ENCODE peak calls at places on chromosomes 6 and 20, in eight cellular contexts. X is CD4-positive, alpha-beta T cell; K is colonic mucosa; P is caudate nucleus; N is EL; O is activated effector memory CD4-positive, alpha-beta T cell treated with Interleukin-2 at 50 U/mL for 16 hours; Z is GDM1; E is choroid plexus epithelial cell. T is an unnamed sample.

GRCh38 chr6:45376310-45377040 is 1.3 kb downstream of the SUPT3H start:
- DNase-seq in X (no peak), K (no peak), P (no peak), N (peak), O (no peak), Z (no peak), E (peak), T (no peak)

GRCh38 chr20:15895126-15895525 is 678.1 kb downstream of the KIF16B start:
- DNase-seq in X (no peak), K (no peak), P (no peak), N (no peak), O (no peak), Z (no peak), E (no peak), T (no peak)

GRCh38 chr6:63487123-63487813 is 85.0 kb upstream of the LOC128125822 start:
- DNase-seq in X (no peak), K (peak), P (no peak), N (no peak), O (no peak), Z (no peak), E (no peak), T (no peak)

GRCh38 chr6:150549577-150550184 is 50.0 kb upstream of the PLEKHG1 start:
- DNase-seq in X (no peak), K (no peak), P (no peak), N (no peak), O (no peak), Z (no peak), E (no peak), T (no peak)

GRCh38 chr6:159104163-159104885 is 59.5 kb upstream of the TAGAP start:
- DNase-seq in X (peak), K (peak), P (peak), N (peak), O (peak), Z (peak), E (peak), T (peak)

GRCh38 chr20:58310291-58310782 is 822 bp downstream of the RAB22A start:
- DNase-seq in X (no peak), K (peak), P (no peak), N (peak), O (no peak), Z (no peak), E (peak), T (no peak)

GRCh38 chr20:47612670-47613069 is 111.0 kb downstream of the NCOA3 start:
- DNase-seq in X (no peak), K (no peak), P (no peak), N (no peak), O (no peak), Z (no peak), E (no peak), T (no peak)

GRCh38 chr20:10731190-10731955 is 57.6 kb upstream of the JAG1 start:
- DNase-seq in X (no peak), K (no peak), P (no peak), N (peak), O (no peak), Z (no peak), E (no peak), T (peak)

GRCh38 chr6:34130870-34131269 is 15.0 kb downstream of the GRM4 start:
- DNase-seq in X (no peak), K (no peak), P (no peak), N (no peak), O (no peak), Z (no peak), E (no peak), T (no peak)

GRCh38 chr6:99232003-99232402 is 117.5 kb downstream of the FAXC start:
- DNase-seq in X (no peak), K (no peak), P (no peak), N (no peak), O (no peak), Z (no peak), E (no peak), T (no peak)

GRCh38 chr6:24831771-24832718 is 33.3 kb upstream of the ARMH2 start:
- DNase-seq in X (no peak), K (no peak), P (no peak), N (peak), O (no peak), Z (no peak), E (peak), T (no peak)

GRCh38 chr20:35447082-35447789 is 8.2 kb upstream of the CEP250 start:
- DNase-seq in X (peak), K (peak), P (peak), N (peak), O (peak), Z (peak), E (peak), T (peak)

GRCh38 chr6:90584636-90585255 is 2.1 kb downstream of the MAP3K7 start:
- DNase-seq in X (no peak), K (no peak), P (no peak), N (peak), O (no peak), Z (no peak), E (peak), T (no peak)

GRCh38 chr6:130674604-130675003 is 152.6 kb upstream of the SMLR1 start:
- DNase-seq in X (no peak), K (no peak), P (no peak), N (no peak), O (no peak), Z (no peak), E (peak), T (no peak)

GRCh38 chr6:24924956-24925355 is 10.8 kb downstream of the RIPOR2 start:
- DNase-seq in X (no peak), K (no peak), P (no peak), N (no peak), O (no peak), Z (no peak), E (no peak), T (no peak)

GRCh38 chr20:57330998-57331397 is 1.4 kb downstream of the SPO11 start:
- DNase-seq in X (no peak), K (no peak), P (no peak), N (no peak), O (no peak), Z (no peak), E (no peak), T (no peak)

GRCh38 chr6:30719356-30719755 is 796 bp upstream of the TUBB start:
- DNase-seq in X (no peak), K (no peak), P (no peak), N (no peak), O (no peak), Z (no peak), E (no peak), T (no peak)

GRCh38 chr6:99613398-99613704 is 6.7 kb downstream of the PRDM13 start:
- DNase-seq in X (no peak), K (peak), P (no peak), N (peak), O (no peak), Z (no peak), E (peak), T (peak)

GRCh38 chr20:25750765-25751696 is 54.4 kb upstream of the ZNF337 start:
- DNase-seq in X (peak), K (peak), P (peak), N (peak), O (peak), Z (no peak), E (peak), T (peak)

GRCh38 chr6:82216549-82216948 is 31.0 kb downstream of the IBTK start:
- DNase-seq in X (no peak), K (no peak), P (no peak), N (no peak), O (no peak), Z (no peak), E (no peak), T (no peak)

GRCh38 chr6:120826253-120826652 is 508.0 kb downstream of the TBC1D32 start:
- DNase-seq in X (no peak), K (peak), P (no peak), N (no peak), O (no peak), Z (no peak), E (peak), T (peak)

GRCh38 chr6:75262716-75263463 is 19.3 kb upstream of the COX7A2 start:
- DNase-seq in X (no peak), K (no peak), P (no peak), N (no peak), O (no peak), Z (no peak), E (no peak), T (no peak)

GRCh38 chr20:46438156-46438750 is 31.8 kb upstream of the ELMO2 start:
- DNase-seq in X (no peak), K (no peak), P (no peak), N (peak), O (no peak), Z (peak), E (peak), T (no peak)

GRCh38 chr6:108448481-108448880 is 112.2 kb upstream of the FOXO3 start:
- DNase-seq in X (no peak), K (no peak), P (no peak), N (no peak), O (no peak), Z (no peak), E (no peak), T (no peak)

GRCh38 chr6:44454198-44454597 is 66.7 kb downstream of the CDC5L start:
- DNase-seq in X (no peak), K (no peak), P (no peak), N (no peak), O (no peak), Z (no peak), E (no peak), T (no peak)

GRCh38 chr6:13624871-13625288 is 9.7 kb downstream of the NOL7 start:
- DNase-seq in X (no peak), K (no peak), P (no peak), N (peak), O (no peak), Z (peak), E (peak), T (no peak)

GRCh38 chr6:35046862-35047261 is 94.3 kb downstream of the TCP11 start:
- DNase-seq in X (no peak), K (no peak), P (no peak), N (no peak), O (no peak), Z (peak), E (no peak), T (no peak)

GRCh38 chr6:89022747-89023289 is 57.7 kb upstream of the PNRC1 start:
- DNase-seq in X (no peak), K (no peak), P (no peak), N (peak), O (no peak), Z (no peak), E (peak), T (no peak)

GRCh38 chr6:14903176-14904088 is 342.4 kb upstream of the JARID2 start:
- DNase-seq in X (no peak), K (no peak), P (no peak), N (no peak), O (no peak), Z (peak), E (no peak), T (no peak)

GRCh38 chr6:35576647-35577046 is 64.0 kb upstream of the TULP1 start:
- DNase-seq in X (no peak), K (no peak), P (no peak), N (no peak), O (no peak), Z (no peak), E (no peak), T (no peak)

GRCh38 chr20:23125159-23125558 is 39.0 kb upstream of the CD93 start:
- DNase-seq in X (no peak), K (no peak), P (no peak), N (no peak), O (no peak), Z (no peak), E (no peak), T (no peak)

GRCh38 chr6:158622545-158623190 is 21.9 kb downstream of the DYNLT1 start:
- DNase-seq in X (no peak), K (peak), P (no peak), N (no peak), O (no peak), Z (no peak), E (no peak), T (no peak)

GRCh38 chr6:8589941-8590676 is 154.8 kb upstream of the SLC35B3 start:
- DNase-seq in X (no peak), K (no peak), P (no peak), N (peak), O (no peak), Z (no peak), E (peak), T (no peak)

T was measured in right cardiac atrium.